ENCODE peak calls at places on chromosome 20, in ten cellular contexts. U, O, B, D, K, S, M, P, H and I are unnamed samples.

GRCh38 chr20:2236266-2236665 is 59.5 kb upstream of the TGM3 start:
- DNase-seq in U (peak), O (no peak), B (no peak), D (peak), K (no peak), S (no peak), M (no peak), P (no peak), H (no peak), I (peak)

GRCh38 chr20:35619196-35620095 is 3.8 kb downstream of the SPAG4 start:
- DNase-seq in U (peak), O (peak), B (peak), D (peak), K (peak), S (peak), M (peak), P (peak), H (peak), I (peak)

GRCh38 chr20:34927736-34928135 is 27.9 kb downstream of the GSS start:
- DNase-seq in U (no peak), O (no peak), B (no peak), D (no peak), K (no peak), S (no peak), M (no peak), P (no peak), H (no peak), I (no peak)

GRCh38 chr20:47309806-47310426 is 46.6 kb downstream of the ZMYND8 start:
- DNase-seq in U (no peak), O (no peak), B (no peak), D (no peak), K (no peak), S (no peak), M (no peak), P (no peak), H (peak), I (no peak)

GRCh38 chr20:8213831-8214587 is 81.9 kb downstream of the PLCB1 start:
- DNase-seq in U (no peak), O (no peak), B (no peak), D (no peak), K (peak), S (no peak), M (no peak), P (no peak), H (no peak), I (no peak)

GRCh38 chr20:22339091-22339881 is 245.1 kb downstream of the FOXA2 start:
- DNase-seq in U (peak), O (no peak), B (peak), D (peak), K (peak), S (peak), M (peak), P (peak), H (no peak), I (peak)

GRCh38 chr20:39453890-39454289 is 491.7 kb downstream of the DHX35 start:
- DNase-seq in U (peak), O (no peak), B (no peak), D (no peak), K (no peak), S (no peak), M (no peak), P (no peak), H (no peak), I (no peak)

GRCh38 chr20:50416930-50417329 is 93.3 kb upstream of the PTPN1 start:
- DNase-seq in U (no peak), O (no peak), B (no peak), D (no peak), K (no peak), S (no peak), M (no peak), P (no peak), H (no peak), I (no peak)

GRCh38 chr20:64260239-64260638 is 4.7 kb downstream of the PCMTD2 start:
- DNase-seq in U (no peak), O (no peak), B (no peak), D (no peak), K (no peak), S (no peak), M (no peak), P (no peak), H (no peak), I (no peak)

GRCh38 chr20:9306521-9306920 is 207.9 kb upstream of the LAMP5 start:
- DNase-seq in U (no peak), O (no peak), B (peak), D (peak), K (no peak), S (peak), M (no peak), P (peak), H (no peak), I (no peak)

GRCh38 chr20:64222273-64222672 is 33.3 kb upstream of the PCMTD2 start:
- DNase-seq in U (peak), O (no peak), B (peak), D (peak), K (no peak), S (peak), M (no peak), P (no peak), H (no peak), I (no peak)

GRCh38 chr20:17806739-17807441 is 107.1 kb downstream of the BANF2 start:
- DNase-seq in U (no peak), O (no peak), B (peak), D (peak), K (no peak), S (peak), M (no peak), P (no peak), H (peak), I (no peak)

GRCh38 chr20:9068896-9069663 is at the start of gene PLCB4:
- DNase-seq in U (peak), O (no peak), B (peak), D (peak), K (peak), S (peak), M (peak), P (peak), H (peak), I (peak)

GRCh38 chr20:2814587-2815051 is at the start of gene C20orf141:
- DNase-seq in U (peak), O (no peak), B (peak), D (peak), K (no peak), S (peak), M (no peak), P (peak), H (no peak), I (no peak)

GRCh38 chr20:62134735-62135231 is 8.4 kb downstream of the PSMA7 start:
- DNase-seq in U (peak), O (no peak), B (peak), D (peak), K (no peak), S (no peak), M (no peak), P (no peak), H (no peak), I (no peak)